ENCODE peak calls at places on chromosome 1, in nine cellular contexts. X is progenitor cell of endocrine pancreas, T is caudate nucleus, H is HuH-7.5, P is GM20000, L is lung microvascular endothelial cell, V is NCI-H774, O is upper lobe of right lung, K is amygdala. Z is an unnamed sample.

GRCh38 chr1:165053273-165053835 is 303.2 kb downstream of the LMX1A start:
- DNase-seq in P (no peak), L (no peak), T (no peak), H (no peak), X (no peak), K (no peak), V (no peak), O (no peak), Z (no peak)

GRCh38 chr1:23152966-23153684 is 15.5 kb downstream of the LUZP1 start:
- DNase-seq in V (no peak), X (no peak), P (no peak), K (no peak), H (no peak), T (no peak), O (no peak), L (no peak), Z (no peak)

GRCh38 chr1:220810963-220811362 is 24.2 kb downstream of the MTARC1 start:
- DNase-seq in X (no peak), K (no peak), P (no peak), H (no peak), T (no peak), O (no peak), L (peak; percentile 23), V (no peak), Z (no peak)

GRCh38 chr1:15314328-15315281 is 67.6 kb downstream of the FHAD1 start:
- DNase-seq in O (no peak), K (no peak), V (no peak), H (no peak), P (no peak), T (no peak), X (no peak), L (no peak), Z (no peak)

GRCh38 chr1:214429951-214430742 is 121.3 kb downstream of the PTPN14 start:
- DNase-seq in K (no peak), P (no peak), T (no peak), O (no peak), H (no peak), L (no peak), X (no peak), V (no peak), Z (no peak)

GRCh38 chr1:236143104-236143948 is 987 bp downstream of the GPR137B start:
- DNase-seq in P (peak; percentile 55), K (peak; percentile 53), H (peak; percentile 57), V (no peak), L (peak; percentile 31), T (no peak), X (no peak), O (no peak), Z (no peak)

GRCh38 chr1:29708818-29709710 is 472.7 kb downstream of the PTPRU start:
- DNase-seq in P (no peak), K (no peak), X (no peak), L (peak; percentile 16), T (no peak), H (no peak), V (no peak), O (peak; percentile 46), Z (peak; percentile 24)

GRCh38 chr1:199353906-199354305 is 673.6 kb upstream of the NR5A2 start:
- DNase-seq in T (no peak), H (no peak), O (no peak), L (no peak), K (no peak), V (no peak), X (no peak), P (no peak), Z (no peak)

GRCh38 chr1:167273027-167273800 is 52.5 kb downstream of the POU2F1 start:
- DNase-seq in T (no peak), P (no peak), X (no peak), H (no peak), V (no peak), O (no peak), K (no peak), L (peak; percentile 2), Z (no peak)

GRCh38 chr1:89130716-89131115 is 4.8 kb upstream of the GBP2 start:
- DNase-seq in X (no peak), O (no peak), K (no peak), L (no peak), V (no peak), T (no peak), H (no peak), P (no peak), Z (no peak)

GRCh38 chr1:30384286-30385245 is 338.8 kb downstream of the MATN1 start:
- DNase-seq in V (no peak), P (no peak), K (no peak), L (no peak), H (no peak), T (no peak), O (peak; percentile 52), X (no peak), Z (no peak)

GRCh38 chr1:107141491-107142369 is 891 bp downstream of the NTNG1 start:
- DNase-seq in O (peak; percentile 65), K (peak; percentile 6), H (peak; percentile 39), P (peak; percentile 48), X (peak; percentile 12), T (no peak), L (peak; percentile 44), V (peak; percentile 54), Z (peak; percentile 40)

GRCh38 chr1:25640646-25641328 is 24.2 kb downstream of the MAN1C1 start:
- DNase-seq in P (no peak), K (no peak), O (no peak), X (no peak), T (no peak), V (no peak), L (no peak), H (no peak), Z (no peak)

GRCh38 chr1:24413350-24414163 is at the start of gene STPG1:
- DNase-seq in T (peak; percentile 56), P (peak; percentile 89), X (peak; percentile 71), O (peak; percentile 93), L (peak; percentile 89), V (peak; percentile 76), H (peak; percentile 87), K (peak; percentile 70), Z (peak; percentile 94)

Z was measured in NAMALWA.